ENCODE peak calls at places on chromosomes 6 and 20, in five cellular contexts. X is activated CD4-positive, alpha-beta T cell treated with anti-CD3 and anti-CD28 coated beads, Interleukin-2, amount 10 ng/mL, durations not matched to agents 7 days and 5 days; R is progenitor cell of endocrine pancreas; H is T follicular helper cell; B is ascending aorta. S is an unnamed sample.

GRCh38 chr6:5314191-5314865 is 53.0 kb downstream of the FARS2 start:
- DNase-seq in B (no peak), R (no peak), X (no peak), H (no peak), S (no peak)

GRCh38 chr20:4956200-4956810 is 45.0 kb downstream of the SLC23A2 start:
- DNase-seq in X (peak), B (no peak), H (no peak), R (no peak), S (no peak)

GRCh38 chr20:48706710-48707339 is 121.0 kb downstream of the PREX1 start:
- DNase-seq in R (no peak), X (no peak), H (no peak), B (no peak), S (no peak)

GRCh38 chr20:667351-668034 is 8.1 kb downstream of the SCRT2 start:
- DNase-seq in R (peak), X (peak), H (peak), B (no peak), S (peak)

GRCh38 chr20:53943522-53944291 is 126.7 kb downstream of the BCAS1 start:
- DNase-seq in H (no peak), B (no peak), X (peak), R (no peak), S (no peak)

GRCh38 chr6:161684721-161685120 is 410.9 kb upstream of the AGPAT4 start:
- DNase-seq in H (no peak), X (no peak), R (no peak), B (no peak), S (no peak)

GRCh38 chr6:131861356-131861755 is 53.5 kb downstream of the ENPP1 start:
- DNase-seq in X (no peak), H (no peak), R (no peak), B (no peak), S (no peak)

GRCh38 chr6:33583591-33584155 is 3.6 kb upstream of the BAK1 start:
- DNase-seq in B (no peak), H (no peak), R (no peak), X (no peak), S (no peak)

GRCh38 chr6:116287668-116288282 is 8.0 kb upstream of the TSPYL1 start:
- DNase-seq in B (no peak), X (no peak), R (no peak), H (no peak), S (no peak)

GRCh38 chr20:61052195-61052594 is 199.9 kb upstream of the CDH4 start:
- DNase-seq in B (no peak), R (no peak), X (no peak), H (no peak), S (no peak)

GRCh38 chr6:3325210-3325609 is 66.5 kb downstream of the PSMG4 start:
- DNase-seq in X (no peak), B (no peak), R (no peak), H (no peak), S (no peak)

GRCh38 chr20:3889489-3890409 is 562 bp downstream of the PANK2 start:
- DNase-seq in B (no peak), X (peak), R (peak), H (no peak), S (no peak)

GRCh38 chr20:56779452-56780143 is 150.5 kb downstream of the TFAP2C start:
- DNase-seq in X (no peak), R (no peak), B (no peak), H (no peak), S (no peak)

GRCh38 chr20:51042064-51042463 is 19.2 kb upstream of the KCNG1 start:
- DNase-seq in B (no peak), X (no peak), H (no peak), R (no peak), S (no peak)

GRCh38 chr20:31473331-31474096 is 1.4 kb downstream of the DEFB124 start:
- DNase-seq in H (no peak), R (no peak), X (no peak), B (no peak), S (no peak)

GRCh38 chr6:12601881-12602280 is 114.7 kb upstream of the PHACTR1 start:
- DNase-seq in B (no peak), X (no peak), R (no peak), H (no peak), S (no peak)

GRCh38 chr6:19713411-19713810 is 123.8 kb upstream of the ID4 start:
- DNase-seq in R (no peak), H (no peak), B (no peak), X (no peak), S (no peak)

GRCh38 chr20:4813076-4813838 is 91.5 kb downstream of the PRND start:
- DNase-seq in X (no peak), B (no peak), H (no peak), R (no peak), S (no peak)

GRCh38 chr20:8082025-8082424 is 50.0 kb upstream of the PLCB1 start:
- DNase-seq in R (no peak), H (no peak), B (no peak), X (no peak), S (no peak)

GRCh38 chr6:111458670-111459232 is 24.3 kb downstream of the REV3L start:
- DNase-seq in B (no peak), R (no peak), X (no peak), H (no peak), S (no peak)

GRCh38 chr6:87572860-87573259 is 16.9 kb downstream of the RARS2 start:
- DNase-seq in H (no peak), B (no peak), R (no peak), X (no peak), S (no peak)

GRCh38 chr6:116030745-116031144 is 29.9 kb downstream of the FRK start:
- DNase-seq in X (no peak), H (no peak), B (no peak), R (no peak), S (no peak)

GRCh38 chr20:41182296-41183212 is 45.2 kb downstream of the PLCG1 start:
- DNase-seq in R (peak), X (peak), B (no peak), H (no peak), S (no peak)

S was measured in anterior cingulate cortex.